ENCODE peak calls at places on chromosomes 4 and X, in five cellular contexts. Q is GM23248, K is uterus, O is MG63, R is HFF-Myc. B is an unnamed sample.

GRCh38 chr4:110088670-110089069 is 109.7 kb downstream of the ELOVL6 start:
- DNase-seq in K (no peak), Q (peak), O (no peak), R (no peak), B (no peak)

GRCh38 chr4:56684320-56684719 is 3.2 kb upstream of the HOPX start:
- DNase-seq in Q (peak), O (peak), R (peak), K (no peak), B (no peak)

GRCh38 chr4:6437682-6438264 is 34.6 kb downstream of the PPP2R2C start:
- DNase-seq in O (no peak), Q (no peak), K (peak), R (no peak), B (no peak)

GRCh38 chr4:145618210-145618911 is 824 bp upstream of the MMAA start:
- DNase-seq in K (no peak), R (no peak), Q (peak), O (peak), B (no peak)

GRCh38 chrX:34884693-34885277 is 57.8 kb upstream of the FAM47B start:
- DNase-seq in K (no peak), O (peak), Q (peak), R (peak), B (no peak)

GRCh38 chr4:31246856-31247255 is 526.7 kb downstream of the PCDH7 start:
- DNase-seq in K (no peak), Q (no peak), O (no peak), R (no peak), B (no peak)

GRCh38 chr4:10180927-10181744 is 64.5 kb upstream of the WDR1 start:
- DNase-seq in K (no peak), R (no peak), Q (peak), O (peak), B (no peak)

GRCh38 chrX:150370589-150371312 is 7.6 kb downstream of the MAMLD1 start:
- DNase-seq in R (no peak), K (peak), Q (peak), O (no peak), B (no peak)

GRCh38 chr4:189143255-189143654 is 797.4 kb upstream of the FRG1 start:
- DNase-seq in K (no peak), Q (peak), O (no peak), R (peak), B (no peak)

GRCh38 chrX:13151806-13152510 is 107.5 kb upstream of the FAM9C start:
- DNase-seq in O (no peak), R (no peak), Q (peak), K (no peak), B (no peak)

GRCh38 chr4:152364883-152365282 is 171.0 kb downstream of the FBXW7 start:
- DNase-seq in K (no peak), O (no peak), R (no peak), Q (no peak), B (no peak)

GRCh38 chr4:53050361-53050774 is 188.3 kb downstream of the RASL11B start:
- DNase-seq in R (no peak), O (no peak), Q (no peak), K (no peak), B (no peak)

GRCh38 chr4:74190919-74191397 is 33.0 kb downstream of the MTHFD2L start:
- DNase-seq in K (no peak), R (no peak), Q (no peak), O (no peak), B (no peak)

GRCh38 chr4:147777456-147778091 is 45.7 kb downstream of the ARHGAP10 start:
- DNase-seq in R (no peak), Q (peak), K (no peak), O (no peak), B (no peak)

GRCh38 chr4:185256444-185256843 is 47.0 kb downstream of the SNX25 start:
- DNase-seq in O (no peak), Q (peak), R (no peak), K (no peak), B (no peak)

GRCh38 chr4:150451883-150452282 is 130.1 kb upstream of the MAB21L2 start:
- DNase-seq in O (no peak), R (no peak), Q (no peak), K (no peak), B (no peak)

GRCh38 chr4:174230148-174230547 is 53.3 kb downstream of the FBXO8 start:
- DNase-seq in Q (no peak), R (no peak), O (no peak), K (no peak), B (no peak)

GRCh38 chr4:71288875-71289274 is 49.9 kb upstream of the SLC4A4 start:
- DNase-seq in O (no peak), R (no peak), Q (no peak), K (no peak), B (no peak)

GRCh38 chr4:89684536-89684935 is 152.4 kb downstream of the SNCA start:
- DNase-seq in R (no peak), Q (no peak), O (no peak), K (no peak), B (no peak)

GRCh38 chr4:89685277-89685676 is 151.7 kb downstream of the SNCA start:
- DNase-seq in O (no peak), Q (no peak), R (no peak), K (no peak), B (no peak)

GRCh38 chr4:89681219-89681618 is 155.7 kb downstream of the SNCA start:
- DNase-seq in R (no peak), O (no peak), Q (no peak), K (no peak), B (no peak)

GRCh38 chr4:89681671-89682070 is 155.3 kb downstream of the SNCA start:
- DNase-seq in Q (no peak), R (no peak), K (no peak), O (no peak), B (no peak)

DNA sequence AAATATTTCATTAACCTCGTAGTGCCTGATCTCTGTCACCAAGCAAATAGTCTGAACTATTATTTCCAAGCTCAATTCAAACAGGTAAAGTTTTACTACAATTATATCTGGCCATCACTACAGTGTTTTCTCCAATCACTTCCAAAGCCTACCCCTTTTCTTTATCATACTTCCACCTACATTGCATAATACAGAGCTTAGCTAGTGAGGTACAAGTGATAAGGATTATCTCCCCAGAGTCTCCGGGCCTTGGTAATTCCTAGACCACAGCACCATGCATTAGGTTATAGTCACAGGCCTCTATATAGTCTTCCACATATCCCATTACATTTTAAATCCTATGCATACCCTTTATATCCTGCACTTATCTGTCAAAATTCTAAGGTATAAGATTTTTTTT is 154.2 kb downstream of the SNCA start:
- DNase-seq in Q (no peak), R (no peak), K (no peak), O (no peak), B (no peak)
- H3K4me3 ChIP-seq in Q (no peak), R (no peak), K (no peak), O (no peak), B (no peak)

GRCh38 chr4:17552427-17552826 is 24.6 kb upstream of the LAP3 start:
- DNase-seq in K (no peak), R (no peak), O (no peak), Q (no peak), B (no peak)
- H3K4me3 ChIP-seq in K (no peak), R (no peak), O (no peak), Q (no peak), B (no peak)

GRCh38 chr4:38309471-38309870 is 349.3 kb downstream of the PTTG2 start:
- DNase-seq in O (no peak), K (no peak), R (no peak), Q (no peak), B (no peak)
- H3K4me3 ChIP-seq in O (no peak), K (no peak), R (no peak), Q (no peak), B (no peak)

GRCh38 chr4:38654273-38654672 is 9.7 kb upstream of the KLF3 start:
- DNase-seq in Q (no peak), R (no peak), O (no peak), K (no peak), B (no peak)
- H3K4me3 ChIP-seq in Q (no peak), R (no peak), O (no peak), K (no peak), B (no peak)

GRCh38 chr4:24473309-24473721 is 111.0 kb downstream of the DHX15 start:
- DNase-seq in K (peak), O (no peak), Q (peak), R (no peak), B (no peak)
- H3K4me3 ChIP-seq in K (peak), O (peak), Q (peak), R (peak), B (peak)

DNA sequence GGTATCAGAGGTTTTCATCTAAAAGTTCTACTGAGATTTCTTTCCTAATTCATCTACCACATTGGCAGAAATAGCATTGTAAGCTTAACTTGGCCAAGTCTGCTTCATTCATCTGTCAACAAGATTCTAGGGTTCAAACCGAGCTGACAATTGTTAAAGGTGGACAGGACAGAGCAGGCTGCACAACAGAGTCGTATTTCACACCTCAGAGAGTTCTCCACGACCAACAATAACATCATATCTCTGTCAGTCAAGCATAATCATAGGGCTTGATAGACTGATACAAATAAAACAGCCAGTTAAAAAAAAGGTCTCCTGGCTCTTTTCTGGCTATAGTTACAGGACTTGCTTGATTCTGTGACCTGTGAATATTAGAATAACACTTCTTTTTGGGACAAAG is 259.2 kb downstream of the COL25A1 start:
- DNase-seq in K (no peak), R (no peak), O (no peak), Q (no peak), B (no peak)
- H3K4me3 ChIP-seq in K (no peak), R (no peak), O (no peak), Q (no peak), B (no peak)

DNA sequence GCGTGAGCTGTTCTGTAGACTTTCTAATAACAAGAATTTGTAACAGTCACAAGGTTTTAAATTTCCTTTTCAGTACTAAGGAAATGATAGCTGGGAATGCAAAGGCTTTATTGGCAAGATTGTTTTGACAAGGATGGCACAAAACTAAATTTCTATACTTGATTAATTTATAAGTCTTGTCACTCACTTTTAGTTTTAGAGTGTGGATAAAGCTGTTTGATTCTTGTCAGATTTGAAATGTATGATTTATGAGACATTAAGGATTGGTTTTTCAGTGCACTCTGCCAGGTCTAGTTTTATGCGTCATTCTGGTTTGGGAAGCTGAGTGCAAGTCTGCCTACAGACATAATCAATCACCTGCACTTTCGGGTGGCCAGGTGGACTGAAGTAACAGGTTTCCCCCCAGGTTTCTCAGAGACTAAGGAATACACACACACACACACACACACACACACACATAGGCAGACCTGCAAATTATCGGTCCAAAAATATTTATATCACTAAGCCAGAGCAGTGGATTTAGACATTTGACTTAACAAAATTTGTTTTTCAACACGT is 9.3 kb downstream of the FHL1 start:
- DNase-seq in K (no peak), O (no peak), Q (no peak), R (no peak), B (no peak)
- H3K4me3 ChIP-seq in K (no peak), O (no peak), Q (no peak), R (no peak), B (no peak)

DNA sequence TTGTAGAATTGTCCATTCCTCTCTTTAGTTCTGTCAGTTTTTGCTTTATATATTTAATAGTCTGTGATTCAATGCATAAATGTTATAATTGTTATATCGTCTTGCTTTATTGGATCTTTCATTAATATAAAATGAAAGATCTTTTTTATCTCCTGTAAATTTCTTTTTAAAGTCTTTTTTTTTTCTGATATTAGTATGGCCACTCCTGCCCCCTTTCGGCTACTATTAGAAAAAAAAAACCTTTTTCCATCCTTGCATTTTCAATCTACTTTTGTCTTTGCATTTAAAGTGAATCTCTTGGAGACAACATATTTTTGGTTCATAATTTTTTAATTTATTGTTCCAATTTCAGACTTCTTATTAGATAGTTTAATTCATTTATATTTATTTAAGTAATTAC is 677.4 kb upstream of the NDST4 start:
- DNase-seq in Q (peak), R (no peak), K (no peak), O (no peak), B (no peak)
- H3K4me3 ChIP-seq in Q (no peak), R (no peak), K (no peak), O (no peak), B (no peak)

DNA sequence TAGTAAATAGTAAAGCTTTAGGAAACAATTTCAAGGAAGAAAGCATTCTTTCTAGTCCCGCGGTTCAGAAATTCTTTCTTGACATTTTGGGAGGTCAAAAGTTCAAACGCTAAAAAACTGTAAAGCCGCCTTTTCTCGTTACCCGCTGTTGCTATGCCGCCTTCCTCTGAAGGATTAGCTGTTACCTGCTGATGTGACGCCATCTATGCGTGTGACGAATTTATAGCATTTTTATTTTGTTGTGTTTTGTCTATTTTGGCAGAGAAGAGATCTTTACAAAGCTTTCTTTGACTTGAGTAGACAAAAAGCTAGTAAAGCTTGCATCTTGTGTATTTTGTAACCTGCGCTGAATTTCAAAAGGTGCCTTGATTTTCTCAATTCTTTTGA is 106.2 kb upstream of the STOX2 start:
- DNase-seq in K (no peak), R (no peak), Q (no peak), O (no peak), B (no peak)
- H3K4me3 ChIP-seq in K (no peak), R (no peak), Q (no peak), O (peak), B (no peak)

B was measured in lung.